ENCODE peak calls at places on chromosomes 7 and 10, in eight cellular contexts. One of them, this sample, is unnamed.

GRCh38 chr10:52668024-52668423 is 104.6 kb downstream of the MBL2 start:
- DNase-seq in GM23248: peak; percentile 70
- DNase-seq in HCT116: no peak
- DNase-seq in PC-3: peak; percentile 59
- DNase-seq in hepatocyte: no peak
- DNase-seq in neural progenitor cell: no peak
- DNase-seq in OCI-LY7: no peak
- DNase-seq in MM.1S: no peak
- DNase-seq in this sample: no peak

GRCh38 chr10:4824791-4825310 is 1.2 kb upstream of the AKR1E2 start:
- DNase-seq in GM23248: no peak
- DNase-seq in HCT116: no peak
- DNase-seq in PC-3: no peak
- DNase-seq in hepatocyte: no peak
- DNase-seq in neural progenitor cell: no peak
- DNase-seq in OCI-LY7: no peak
- DNase-seq in MM.1S: no peak
- DNase-seq in this sample: no peak

GRCh38 chr7:72334733-72335132 is 77.4 kb downstream of the CALN1 start:
- DNase-seq in GM23248: no peak
- DNase-seq in HCT116: no peak
- DNase-seq in PC-3: no peak
- DNase-seq in hepatocyte: no peak
- DNase-seq in neural progenitor cell: no peak
- DNase-seq in OCI-LY7: no peak
- DNase-seq in MM.1S: no peak
- DNase-seq in this sample: peak; percentile 34

GRCh38 chr7:126716321-126716720 is 536.4 kb downstream of the GRM8 start:
- DNase-seq in GM23248: no peak
- DNase-seq in HCT116: no peak
- DNase-seq in PC-3: no peak
- DNase-seq in hepatocyte: no peak
- DNase-seq in neural progenitor cell: no peak
- DNase-seq in OCI-LY7: no peak
- DNase-seq in MM.1S: no peak
- DNase-seq in this sample: no peak

GRCh38 chr10:47137311-47137851 is 162.6 kb upstream of the GDF10 start:
- DNase-seq in GM23248: peak; percentile 90
- DNase-seq in HCT116: peak; percentile 32
- DNase-seq in PC-3: peak; percentile 62
- DNase-seq in hepatocyte: peak; percentile 24
- DNase-seq in neural progenitor cell: no peak
- DNase-seq in OCI-LY7: no peak
- DNase-seq in MM.1S: no peak
- DNase-seq in this sample: no peak

GRCh38 chr10:49552277-49552676 is 13.4 kb upstream of the ERCC6 start:
- DNase-seq in GM23248: peak; percentile 96
- DNase-seq in HCT116: no peak
- DNase-seq in PC-3: peak; percentile 100
- DNase-seq in hepatocyte: peak; percentile 25
- DNase-seq in neural progenitor cell: no peak
- DNase-seq in OCI-LY7: no peak
- DNase-seq in MM.1S: no peak
- DNase-seq in this sample: no peak

GRCh38 chr10:74544106-74544505 is 282.3 kb upstream of the KAT6B start:
- DNase-seq in GM23248: peak; percentile 52
- DNase-seq in HCT116: no peak
- DNase-seq in PC-3: peak; percentile 37
- DNase-seq in hepatocyte: no peak
- DNase-seq in neural progenitor cell: no peak
- DNase-seq in OCI-LY7: no peak
- DNase-seq in MM.1S: no peak
- DNase-seq in this sample: peak; percentile 66

GRCh38 chr7:20642171-20642570 is 26.7 kb downstream of the ABCB5 start:
- DNase-seq in GM23248: peak; percentile 29
- DNase-seq in HCT116: no peak
- DNase-seq in PC-3: no peak
- DNase-seq in hepatocyte: no peak
- DNase-seq in neural progenitor cell: no peak
- DNase-seq in OCI-LY7: no peak
- DNase-seq in MM.1S: no peak
- DNase-seq in this sample: no peak

GRCh38 chr7:46291064-46291463 is 370.0 kb upstream of the IGFBP3 start:
- DNase-seq in GM23248: peak; percentile 95
- DNase-seq in HCT116: no peak
- DNase-seq in PC-3: peak; percentile 75
- DNase-seq in hepatocyte: peak; percentile 45
- DNase-seq in neural progenitor cell: no peak
- DNase-seq in OCI-LY7: no peak
- DNase-seq in MM.1S: no peak
- DNase-seq in this sample: no peak

GRCh38 chr10:4397337-4397736 is 428.7 kb upstream of the AKR1E2 start:
- DNase-seq in GM23248: no peak
- DNase-seq in HCT116: no peak
- DNase-seq in PC-3: no peak
- DNase-seq in hepatocyte: no peak
- DNase-seq in neural progenitor cell: no peak
- DNase-seq in OCI-LY7: no peak
- DNase-seq in MM.1S: no peak
- DNase-seq in this sample: no peak

GRCh38 chr10:34711500-34711899 is 103.6 kb downstream of the PARD3 start:
- DNase-seq in GM23248: no peak
- DNase-seq in HCT116: no peak
- DNase-seq in PC-3: no peak
- DNase-seq in hepatocyte: no peak
- DNase-seq in neural progenitor cell: no peak
- DNase-seq in OCI-LY7: no peak
- DNase-seq in MM.1S: no peak
- DNase-seq in this sample: no peak

GRCh38 chr7:124765401-124766352 is at the start of gene GPR37:
- DNase-seq in GM23248: peak; percentile 44
- DNase-seq in HCT116: peak; percentile 32
- DNase-seq in PC-3: peak; percentile 86
- DNase-seq in hepatocyte: peak; percentile 84
- DNase-seq in neural progenitor cell: peak; percentile 84
- DNase-seq in OCI-LY7: no peak
- DNase-seq in MM.1S: peak; percentile 91
- DNase-seq in this sample: peak; percentile 89

GRCh38 chr10:119253433-119254174 is 46.2 kb downstream of the GRK5 start:
- DNase-seq in GM23248: peak; percentile 97
- DNase-seq in HCT116: peak; percentile 97
- DNase-seq in PC-3: peak; percentile 87
- DNase-seq in hepatocyte: peak; percentile 88
- DNase-seq in neural progenitor cell: peak; percentile 40
- DNase-seq in OCI-LY7: no peak
- DNase-seq in MM.1S: no peak
- DNase-seq in this sample: peak; percentile 25

GRCh38 chr7:127347567-127348246 is 44.8 kb downstream of the ZNF800 start:
- DNase-seq in GM23248: peak; percentile 92
- DNase-seq in HCT116: no peak
- DNase-seq in PC-3: peak; percentile 38
- DNase-seq in hepatocyte: peak; percentile 89
- DNase-seq in neural progenitor cell: peak; percentile 92
- DNase-seq in OCI-LY7: no peak
- DNase-seq in MM.1S: peak; percentile 90
- DNase-seq in this sample: peak; percentile 85

GRCh38 chr10:69969961-69970360 is 82.7 kb upstream of the MACROH2A2 start:
- DNase-seq in GM23248: no peak
- DNase-seq in HCT116: no peak
- DNase-seq in PC-3: no peak
- DNase-seq in hepatocyte: no peak
- DNase-seq in neural progenitor cell: no peak
- DNase-seq in OCI-LY7: no peak
- DNase-seq in MM.1S: no peak
- DNase-seq in this sample: no peak

GRCh38 chr10:5943536-5943935 is 33.8 kb downstream of the IL15RA start:
- DNase-seq in GM23248: peak; percentile 91
- DNase-seq in HCT116: no peak
- DNase-seq in PC-3: no peak
- DNase-seq in hepatocyte: no peak
- DNase-seq in neural progenitor cell: peak; percentile 34
- DNase-seq in OCI-LY7: no peak
- DNase-seq in MM.1S: no peak
- DNase-seq in this sample: peak; percentile 45

GRCh38 chr7:4026941-4027340 is 655.2 kb upstream of the FOXK1 start:
- DNase-seq in GM23248: no peak
- DNase-seq in HCT116: no peak
- DNase-seq in PC-3: no peak
- DNase-seq in hepatocyte: no peak
- DNase-seq in neural progenitor cell: no peak
- DNase-seq in OCI-LY7: no peak
- DNase-seq in MM.1S: no peak
- DNase-seq in this sample: no peak

GRCh38 chr7:66504131-66504530 is 124.5 kb upstream of the KCTD7 start:
- DNase-seq in GM23248: no peak
- DNase-seq in HCT116: no peak
- DNase-seq in PC-3: no peak
- DNase-seq in hepatocyte: no peak
- DNase-seq in neural progenitor cell: no peak
- DNase-seq in OCI-LY7: no peak
- DNase-seq in MM.1S: no peak
- DNase-seq in this sample: no peak

GRCh38 chr10:30873408-30873807 is 158.3 kb downstream of the ZNF438 start:
- DNase-seq in GM23248: peak; percentile 36
- DNase-seq in HCT116: no peak
- DNase-seq in PC-3: no peak
- DNase-seq in hepatocyte: no peak
- DNase-seq in neural progenitor cell: no peak
- DNase-seq in OCI-LY7: no peak
- DNase-seq in MM.1S: no peak
- DNase-seq in this sample: no peak

GRCh38 chr7:6257602-6258001 is 14.8 kb downstream of the CYTH3 start:
- DNase-seq in GM23248: no peak
- DNase-seq in HCT116: no peak
- DNase-seq in PC-3: no peak
- DNase-seq in hepatocyte: no peak
- DNase-seq in neural progenitor cell: no peak
- DNase-seq in OCI-LY7: no peak
- DNase-seq in MM.1S: no peak
- DNase-seq in this sample: no peak

DNA sequence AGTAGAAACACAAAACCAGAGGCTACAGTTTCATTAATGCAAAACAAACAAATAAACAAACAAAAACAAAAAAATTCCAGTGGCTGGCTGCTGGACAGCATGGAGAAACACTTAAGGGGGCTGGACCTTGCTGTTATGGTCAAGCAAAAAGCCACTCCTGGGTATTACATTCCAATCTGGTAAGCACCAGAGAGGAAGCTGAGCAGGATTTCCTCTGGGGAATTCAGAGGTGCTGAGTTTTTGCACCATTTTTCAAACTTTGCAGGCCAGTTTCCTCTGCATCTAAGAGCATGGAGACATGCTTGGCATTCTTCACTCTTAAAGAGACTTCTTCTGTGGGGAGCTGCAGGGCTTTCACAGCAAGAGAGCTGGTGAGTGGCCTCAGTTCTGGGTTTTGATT is 84.5 kb downstream of the FZD1 start:
- DNase-seq in GM23248: peak; percentile 29
- DNase-seq in HCT116: no peak
- DNase-seq in PC-3: no peak
- DNase-seq in hepatocyte: no peak
- DNase-seq in neural progenitor cell: no peak
- DNase-seq in OCI-LY7: no peak
- DNase-seq in MM.1S: no peak
- DNase-seq in this sample: peak; percentile 19
- TF ChIP-seq EZH2phosphoT487 in GM23248: no peak
- TF ChIP-seq EZH2phosphoT487 in HCT116: no peak
- TF ChIP-seq EZH2phosphoT487 in PC-3: no peak
- TF ChIP-seq EZH2phosphoT487 in hepatocyte: no peak
- TF ChIP-seq EZH2phosphoT487 in neural progenitor cell: no peak
- TF ChIP-seq EZH2phosphoT487 in OCI-LY7: no peak
- TF ChIP-seq EZH2phosphoT487 in MM.1S: no peak
- TF ChIP-seq EZH2phosphoT487 in this sample: no peak

GRCh38 chr10:126080879-126081331 is 184.5 kb downstream of the FANK1 start:
- DNase-seq in GM23248: peak; percentile 50
- DNase-seq in HCT116: no peak
- DNase-seq in PC-3: no peak
- DNase-seq in hepatocyte: no peak
- DNase-seq in neural progenitor cell: no peak
- DNase-seq in OCI-LY7: no peak
- DNase-seq in MM.1S: no peak
- DNase-seq in this sample: no peak
- TF ChIP-seq EZH2phosphoT487 in GM23248: no peak
- TF ChIP-seq EZH2phosphoT487 in HCT116: no peak
- TF ChIP-seq EZH2phosphoT487 in PC-3: no peak
- TF ChIP-seq EZH2phosphoT487 in hepatocyte: no peak
- TF ChIP-seq EZH2phosphoT487 in neural progenitor cell: no peak
- TF ChIP-seq EZH2phosphoT487 in OCI-LY7: no peak
- TF ChIP-seq EZH2phosphoT487 in MM.1S: no peak
- TF ChIP-seq EZH2phosphoT487 in this sample: no peak

GRCh38 chr7:149494738-149495368 is 2.8 kb downstream of the ZNF746 start:
- DNase-seq in GM23248: peak; percentile 40
- DNase-seq in HCT116: no peak
- DNase-seq in PC-3: no peak
- DNase-seq in hepatocyte: no peak
- DNase-seq in neural progenitor cell: no peak
- DNase-seq in OCI-LY7: no peak
- DNase-seq in MM.1S: no peak
- DNase-seq in this sample: no peak

GRCh38 chr7:149495785-149496641 is 1.6 kb downstream of the ZNF746 start:
- DNase-seq in GM23248: peak; percentile 77
- DNase-seq in HCT116: no peak
- DNase-seq in PC-3: peak; percentile 19
- DNase-seq in hepatocyte: peak; percentile 76
- DNase-seq in neural progenitor cell: no peak
- DNase-seq in OCI-LY7: no peak
- DNase-seq in MM.1S: no peak
- DNase-seq in this sample: no peak

GRCh38 chr7:149496642-149497391 is 792 bp downstream of the ZNF746 start:
- DNase-seq in GM23248: peak; percentile 64
- DNase-seq in HCT116: no peak
- DNase-seq in PC-3: peak; percentile 23
- DNase-seq in hepatocyte: peak; percentile 65
- DNase-seq in neural progenitor cell: peak; percentile 53
- DNase-seq in OCI-LY7: peak; percentile 43
- DNase-seq in MM.1S: peak; percentile 51
- DNase-seq in this sample: peak; percentile 49

GRCh38 chr7:149490083-149490482 is 7.5 kb downstream of the ZNF746 start:
- DNase-seq in GM23248: no peak
- DNase-seq in HCT116: no peak
- DNase-seq in PC-3: no peak
- DNase-seq in hepatocyte: no peak
- DNase-seq in neural progenitor cell: no peak
- DNase-seq in OCI-LY7: no peak
- DNase-seq in MM.1S: no peak
- DNase-seq in this sample: no peak

GRCh38 chr7:149493366-149493765 is 4.2 kb downstream of the ZNF746 start:
- DNase-seq in GM23248: no peak
- DNase-seq in HCT116: no peak
- DNase-seq in PC-3: no peak
- DNase-seq in hepatocyte: no peak
- DNase-seq in neural progenitor cell: no peak
- DNase-seq in OCI-LY7: no peak
- DNase-seq in MM.1S: no peak
- DNase-seq in this sample: no peak
- TF ChIP-seq EZH2phosphoT487 in GM23248: no peak
- TF ChIP-seq EZH2phosphoT487 in HCT116: no peak
- TF ChIP-seq EZH2phosphoT487 in PC-3: no peak
- TF ChIP-seq EZH2phosphoT487 in hepatocyte: no peak
- TF ChIP-seq EZH2phosphoT487 in neural progenitor cell: no peak
- TF ChIP-seq EZH2phosphoT487 in OCI-LY7: no peak
- TF ChIP-seq EZH2phosphoT487 in MM.1S: no peak
- TF ChIP-seq EZH2phosphoT487 in this sample: no peak

GRCh38 chr10:63887026-63887589 is 365.9 kb downstream of the REEP3 start:
- DNase-seq in GM23248: no peak
- DNase-seq in HCT116: peak; percentile 71
- DNase-seq in PC-3: no peak
- DNase-seq in hepatocyte: no peak
- DNase-seq in neural progenitor cell: peak; percentile 42
- DNase-seq in OCI-LY7: no peak
- DNase-seq in MM.1S: no peak
- DNase-seq in this sample: peak; percentile 86
- TF ChIP-seq EZH2phosphoT487 in GM23248: no peak
- TF ChIP-seq EZH2phosphoT487 in HCT116: no peak
- TF ChIP-seq EZH2phosphoT487 in PC-3: no peak
- TF ChIP-seq EZH2phosphoT487 in hepatocyte: no peak
- TF ChIP-seq EZH2phosphoT487 in neural progenitor cell: no peak
- TF ChIP-seq EZH2phosphoT487 in OCI-LY7: no peak
- TF ChIP-seq EZH2phosphoT487 in MM.1S: no peak
- TF ChIP-seq EZH2phosphoT487 in this sample: no peak

This sample was measured in GM23338.